ENCODE peak calls at places on chromosomes 3 and 15, in seven cellular contexts. I is H1, Q is tibial nerve, K is uterus, W is GM23248, Z is left ventricle myocardium inferior, U is heart right ventricle. D is an unnamed sample. For H3K4me1, the result is how much of the 10 kb centered on the place peaks cover.

GRCh38 chr3:131361464-131362421 is 19.8 kb upstream of the NUDT16 start:
- DNase-seq in I (peak), Q (peak), K (peak), W (peak), Z (peak), U (peak), D (peak)

GRCh38 chr15:77836116-77836798 is 203.5 kb upstream of the LINGO1 start:
- DNase-seq in I (no peak), Q (no peak), K (no peak), W (no peak), Z (no peak), U (no peak), D (no peak)

GRCh38 chr3:114929971-114930732 is 216.9 kb downstream of the ZBTB20 start:
- DNase-seq in I (no peak), Q (no peak), K (no peak), W (peak), Z (no peak), U (no peak), D (no peak)

GRCh38 chr3:195048059-195048905 is 222.7 kb downstream of the XXYLT1 start:
- DNase-seq in I (no peak), Q (no peak), K (no peak), W (no peak), Z (no peak), U (no peak), D (no peak)

GRCh38 chr3:95341314-95341713 is 1278.5 kb downstream of the NSUN3 start:
- DNase-seq in I (no peak), Q (no peak), K (no peak), W (no peak), Z (no peak), U (no peak), D (no peak)

GRCh38 chr15:47870956-47871625 is 153.8 kb downstream of the SEMA6D start:
- DNase-seq in I (no peak), Q (no peak), K (no peak), W (peak), Z (no peak), U (no peak), D (no peak)

GRCh38 chr15:31295660-31296059 is 31.0 kb upstream of the KLF13 start:
- DNase-seq in I (no peak), Q (peak), K (no peak), W (no peak), Z (no peak), U (no peak), D (peak)

GRCh38 chr3:171099911-171100310 is 73.4 kb upstream of the SLC2A2 start:
- DNase-seq in I (no peak), Q (no peak), K (no peak), W (peak), Z (no peak), U (no peak), D (no peak)

GRCh38 chr3:114221165-114221880 is 16.1 kb downstream of the ZNF80 start:
- DNase-seq in I (no peak), Q (no peak), K (no peak), W (no peak), Z (peak), U (no peak), D (no peak)

DNA sequence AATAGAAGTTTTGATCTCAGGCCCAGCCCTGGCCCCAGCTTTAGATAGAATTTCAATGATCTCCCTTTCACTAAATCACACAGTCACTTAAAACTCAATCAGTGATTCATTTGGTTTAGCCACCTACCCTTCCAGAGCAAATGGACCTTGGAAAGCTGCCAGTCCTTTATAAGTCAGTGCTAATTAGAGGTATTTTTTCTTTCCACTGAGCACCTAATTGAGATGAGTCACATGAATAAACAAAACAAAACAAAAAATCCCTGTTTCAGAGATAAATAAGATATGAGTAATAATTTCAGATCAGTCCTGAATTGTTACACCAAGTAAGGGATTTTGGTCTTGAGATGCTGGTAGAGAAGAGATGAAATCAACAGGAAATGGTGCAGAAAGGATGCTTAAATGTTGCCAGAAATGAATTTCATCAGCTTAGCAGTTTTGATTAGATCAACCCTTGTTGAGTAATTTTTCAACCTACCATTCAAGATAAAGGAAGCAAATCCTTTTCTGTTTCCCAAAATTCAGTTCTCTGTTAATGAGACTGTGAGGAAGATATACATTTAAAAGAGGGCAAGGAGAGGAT is 352.0 kb upstream of the COL8A1 start:
- DNase-seq in I (no peak), Q (no peak), K (no peak), W (peak), Z (no peak), U (no peak), D (no peak)
- H3K4me1 ChIP-seq in I (under half), Q (under half), K (under half), W (under half), Z (under half), U (under half), D (under half)

DNA sequence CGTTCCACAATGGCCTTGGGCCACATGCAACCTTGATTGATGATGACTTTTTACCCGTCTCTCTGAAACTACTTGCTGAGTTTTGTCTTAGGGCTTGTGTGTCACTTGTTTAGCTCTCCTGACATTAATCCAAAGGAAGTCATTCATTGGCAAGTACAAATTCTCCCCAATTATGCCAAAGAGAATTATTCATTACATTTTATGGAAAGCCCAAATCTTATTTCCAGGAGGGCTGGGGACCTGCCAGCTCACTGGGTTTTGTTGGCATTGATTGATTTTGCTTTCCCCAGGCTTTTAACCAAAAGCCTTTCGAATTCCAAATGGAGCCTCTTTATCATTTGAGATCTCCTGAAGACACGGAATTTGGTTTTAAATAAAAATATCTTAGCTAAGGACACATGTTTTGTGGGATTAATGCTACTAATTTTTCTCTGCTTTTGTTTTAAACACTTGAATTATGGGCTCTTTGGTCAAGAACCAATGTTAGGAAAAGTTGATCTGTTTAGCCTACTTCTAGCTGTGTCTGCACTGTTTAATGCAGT is 40.7 kb downstream of the SERPINI1 start:
- DNase-seq in I (no peak), Q (no peak), K (no peak), W (no peak), Z (no peak), U (no peak), D (no peak)
- H3K4me1 ChIP-seq in I (under half), Q (under half), K (under half), W (under half), Z (under half), U (under half), D (under half)

GRCh38 chr3:30655187-30655812 is 48.9 kb downstream of the TGFBR2 start:
- DNase-seq in I (no peak), Q (no peak), K (no peak), W (no peak), Z (no peak), U (no peak), D (no peak)
- H3K4me1 ChIP-seq in I (under half), Q (half or more), K (under half), W (under half), Z (half or more), U (half or more), D (under half)

GRCh38 chr3:66439666-66440344 is 61.0 kb downstream of the LRIG1 start:
- DNase-seq in I (no peak), Q (no peak), K (peak), W (no peak), Z (no peak), U (no peak), D (no peak)

GRCh38 chr3:66435988-66436387 is 64.8 kb downstream of the LRIG1 start:
- DNase-seq in I (no peak), Q (no peak), K (no peak), W (no peak), Z (no peak), U (no peak), D (no peak)

GRCh38 chr3:66441124-66441523 is 59.7 kb downstream of the LRIG1 start:
- DNase-seq in I (no peak), Q (no peak), K (no peak), W (peak), Z (no peak), U (no peak), D (no peak)

GRCh38 chr3:66438045-66438444 is 62.8 kb downstream of the LRIG1 start:
- DNase-seq in I (no peak), Q (no peak), K (no peak), W (no peak), Z (no peak), U (no peak), D (no peak)

DNA sequence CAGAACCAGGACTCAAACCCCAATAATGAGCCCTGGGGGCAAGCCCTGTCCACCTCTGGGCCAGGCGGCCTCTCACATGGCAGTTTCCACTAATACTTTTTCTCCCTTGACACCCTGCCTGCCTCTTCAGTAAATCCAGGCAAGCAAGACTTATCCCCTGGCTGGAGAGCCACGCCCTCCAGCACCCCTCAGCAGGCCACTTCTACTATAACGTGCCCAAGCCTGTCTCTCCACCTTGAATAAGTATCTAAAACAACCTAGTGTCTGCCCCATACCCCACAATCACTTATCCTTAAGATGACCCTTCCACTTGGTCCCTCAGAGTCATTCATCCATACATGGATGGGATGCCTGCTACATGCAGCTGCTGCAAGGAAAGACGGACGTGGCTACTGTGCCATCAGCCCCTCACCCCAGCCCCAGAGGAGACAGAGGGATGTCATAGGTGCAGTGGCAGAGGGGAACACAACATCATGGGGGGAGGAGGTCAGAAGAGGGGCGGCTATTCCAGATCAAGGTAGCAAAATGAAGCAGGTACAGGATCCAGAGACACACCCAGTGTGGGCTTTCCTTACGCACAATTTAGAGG is 63.4 kb downstream of the LRIG1 start:
- DNase-seq in I (no peak), Q (no peak), K (no peak), W (no peak), Z (no peak), U (no peak), D (no peak)
- H3K4me1 ChIP-seq in I (under half), Q (under half), K (under half), W (under half), Z (half or more), U (half or more), D (under half)

GRCh38 chr3:139197251-139197650 is 146.6 kb upstream of the MRPS22 start:
- DNase-seq in I (no peak), Q (no peak), K (no peak), W (no peak), Z (no peak), U (no peak), D (no peak)
- H3K4me1 ChIP-seq in I (under half), Q (under half), K (under half), W (under half), Z (under half), U (under half), D (under half)

GRCh38 chr15:73633111-73633990 is at the start of gene NPTN:
- DNase-seq in I (peak), Q (peak), K (peak), W (peak), Z (peak), U (peak), D (peak)
- H3K4me1 ChIP-seq in I (under half), Q (under half), K (under half), W (half or more), Z (half or more), U (half or more), D (under half)

GRCh38 chr3:172170841-172171240 is 131.5 kb downstream of the FNDC3B start:
- DNase-seq in I (no peak), Q (no peak), K (no peak), W (no peak), Z (no peak), U (no peak), D (no peak)
- H3K4me1 ChIP-seq in I (under half), Q (under half), K (under half), W (under half), Z (half or more), U (half or more), D (under half)

GRCh38 chr3:188306435-188306980 is 152.6 kb downstream of the LPP start:
- DNase-seq in I (no peak), Q (no peak), K (no peak), W (no peak), Z (no peak), U (no peak), D (no peak)

GRCh38 chr3:188303823-188304222 is 149.9 kb downstream of the LPP start:
- DNase-seq in I (no peak), Q (no peak), K (no peak), W (no peak), Z (no peak), U (no peak), D (no peak)

GRCh38 chr3:188305220-188305619 is 151.3 kb downstream of the LPP start:
- DNase-seq in I (no peak), Q (no peak), K (no peak), W (no peak), Z (no peak), U (no peak), D (no peak)

GRCh38 chr3:188301147-188301546 is 147.2 kb downstream of the LPP start:
- DNase-seq in I (no peak), Q (no peak), K (no peak), W (no peak), Z (no peak), U (no peak), D (no peak)

DNA sequence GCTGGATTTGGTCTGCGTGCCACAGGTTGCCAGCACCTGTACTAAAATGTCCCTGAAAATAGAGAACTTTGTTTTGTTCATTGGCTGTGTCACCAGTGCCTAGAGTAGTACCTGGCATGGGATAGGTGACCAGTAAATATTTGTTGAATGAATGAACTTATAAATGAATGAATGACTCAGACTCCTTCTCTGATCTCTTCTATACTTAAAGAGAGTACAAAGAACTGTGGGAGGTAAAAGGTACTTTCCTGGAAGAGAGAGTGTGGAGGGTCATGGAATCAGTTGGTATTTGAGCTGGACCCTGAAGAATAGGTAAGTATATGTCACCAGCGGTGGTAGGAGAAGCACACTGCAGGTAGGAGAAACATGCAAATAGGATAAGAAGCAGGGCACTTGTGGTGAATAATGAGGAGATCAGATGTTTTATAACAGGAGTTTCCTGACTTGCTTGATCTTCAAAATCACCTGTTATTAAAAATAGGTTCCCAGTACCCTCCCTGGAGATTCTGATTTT is 149.4 kb downstream of the LPP start:
- DNase-seq in I (no peak), Q (no peak), K (no peak), W (no peak), Z (no peak), U (no peak), D (no peak)
- H3K4me1 ChIP-seq in I (under half), Q (under half), K (under half), W (under half), Z (half or more), U (under half), D (under half)

DNA sequence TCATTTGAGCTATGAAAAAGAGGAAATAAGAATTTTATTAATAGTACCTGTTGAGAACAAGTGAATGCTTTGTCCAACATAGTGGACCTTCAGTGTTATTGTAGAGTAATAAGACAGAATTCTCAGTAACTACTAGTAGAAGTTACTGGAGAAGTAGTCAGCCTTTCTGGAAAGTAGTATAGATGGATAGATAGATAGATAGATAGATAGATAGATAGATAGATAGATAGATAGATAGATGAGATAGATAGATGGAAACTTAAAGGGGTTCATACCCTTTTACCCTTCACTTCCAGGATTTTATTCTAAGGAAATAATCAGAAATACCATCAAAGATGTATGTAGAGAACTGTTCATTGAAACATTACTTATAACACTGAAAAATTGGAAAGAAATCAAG is 5.2 kb downstream of the FAM162A start:
- DNase-seq in I (no peak), Q (no peak), K (no peak), W (no peak), Z (no peak), U (no peak), D (no peak)
- H3K4me1 ChIP-seq in I (under half), Q (under half), K (under half), W (under half), Z (half or more), U (under half), D (under half)

D was measured in ovary.